ENCODE peak calls at places on chromosomes 6 and 20, in four cellular contexts. One of them, this sample, is unnamed.

GRCh38 chr6:109241199-109241598 is 141.1 kb downstream of the CD164 start:
- DNase-seq in AG04450: no peak
- DNase-seq in mesendoderm: no peak
- DNase-seq in GM23338: no peak
- DNase-seq in this sample: no peak

GRCh38 chr6:109478848-109479624 is 4.0 kb downstream of the ZBTB24 start:
- DNase-seq in AG04450: no peak
- DNase-seq in mesendoderm: no peak
- DNase-seq in GM23338: no peak
- DNase-seq in this sample: no peak

GRCh38 chr6:27059621-27060425 is 187.7 kb upstream of the PRSS16 start:
- DNase-seq in AG04450: no peak
- DNase-seq in mesendoderm: no peak
- DNase-seq in GM23338: no peak
- DNase-seq in this sample: no peak

GRCh38 chr6:24402697-24403500 is at the start of gene MRS2:
- DNase-seq in AG04450: peak
- DNase-seq in mesendoderm: peak
- DNase-seq in GM23338: peak
- DNase-seq in this sample: peak

GRCh38 chr6:104253236-104253635 is 606.5 kb downstream of the HACE1 start:
- DNase-seq in AG04450: no peak
- DNase-seq in mesendoderm: no peak
- DNase-seq in GM23338: no peak
- DNase-seq in this sample: no peak

GRCh38 chr6:114364295-114364694 is 21.5 kb upstream of the HS3ST5 start:
- DNase-seq in AG04450: peak
- DNase-seq in mesendoderm: peak
- DNase-seq in GM23338: peak
- DNase-seq in this sample: peak

GRCh38 chr6:48747040-48747439 is 636.0 kb upstream of the PTCHD4 start:
- DNase-seq in AG04450: no peak
- DNase-seq in mesendoderm: no peak
- DNase-seq in GM23338: no peak
- DNase-seq in this sample: no peak

GRCh38 chr6:157323114-157323923 is at the start of gene TMEM242:
- DNase-seq in AG04450: peak
- DNase-seq in mesendoderm: peak
- DNase-seq in GM23338: peak
- DNase-seq in this sample: peak

GRCh38 chr20:9628589-9628988 is 114.2 kb downstream of the LAMP5 start:
- DNase-seq in AG04450: no peak
- DNase-seq in mesendoderm: peak
- DNase-seq in GM23338: no peak
- DNase-seq in this sample: no peak

GRCh38 chr6:3746696-3747095 is 4.8 kb downstream of the PXDC1 start:
- DNase-seq in AG04450: no peak
- DNase-seq in mesendoderm: no peak
- DNase-seq in GM23338: no peak
- DNase-seq in this sample: no peak

GRCh38 chr6:107744927-107745326 is 79.2 kb downstream of the SCML4 start:
- DNase-seq in AG04450: no peak
- DNase-seq in mesendoderm: no peak
- DNase-seq in GM23338: no peak
- DNase-seq in this sample: no peak

GRCh38 chr20:12166053-12166717 is 248.5 kb downstream of the BTBD3 start:
- DNase-seq in AG04450: peak
- DNase-seq in mesendoderm: no peak
- DNase-seq in GM23338: no peak
- DNase-seq in this sample: no peak

GRCh38 chr6:18509871-18510643 is 122.9 kb downstream of the RNF144B start:
- DNase-seq in AG04450: no peak
- DNase-seq in mesendoderm: no peak
- DNase-seq in GM23338: no peak
- DNase-seq in this sample: no peak

GRCh38 chr6:89400912-89401399 is 11.1 kb downstream of the RRAGD start:
- DNase-seq in AG04450: no peak
- DNase-seq in mesendoderm: no peak
- DNase-seq in GM23338: no peak
- DNase-seq in this sample: no peak

GRCh38 chr20:44079291-44079690 is 107.7 kb downstream of the JPH2 start:
- DNase-seq in AG04450: no peak
- DNase-seq in mesendoderm: no peak
- DNase-seq in GM23338: no peak
- DNase-seq in this sample: no peak

GRCh38 chr6:40541556-40542174 is 45.5 kb downstream of the LRFN2 start:
- DNase-seq in AG04450: no peak
- DNase-seq in mesendoderm: no peak
- DNase-seq in GM23338: no peak
- DNase-seq in this sample: no peak

GRCh38 chr20:57397693-57398108 is 6.5 kb downstream of the RBM38 start:
- DNase-seq in AG04450: no peak
- DNase-seq in mesendoderm: no peak
- DNase-seq in GM23338: no peak
- DNase-seq in this sample: no peak

GRCh38 chr6:25700841-25701240 is 48.8 kb downstream of the SCGN start:
- DNase-seq in AG04450: no peak
- DNase-seq in mesendoderm: peak
- DNase-seq in GM23338: no peak
- DNase-seq in this sample: no peak

GRCh38 chr6:149752600-149752999 is 3.1 kb downstream of the PCMT1 start:
- DNase-seq in AG04450: no peak
- DNase-seq in mesendoderm: no peak
- DNase-seq in GM23338: no peak
- DNase-seq in this sample: no peak

GRCh38 chr6:149749594-149750135 is at the start of gene PCMT1:
- DNase-seq in AG04450: peak
- DNase-seq in mesendoderm: peak
- DNase-seq in GM23338: peak
- DNase-seq in this sample: peak

GRCh38 chr6:149754573-149754972 is 5.0 kb downstream of the PCMT1 start:
- DNase-seq in AG04450: no peak
- DNase-seq in mesendoderm: no peak
- DNase-seq in GM23338: no peak
- DNase-seq in this sample: no peak

GRCh38 chr6:149750136-149750609 is 632 bp downstream of the PCMT1 start:
- DNase-seq in AG04450: no peak
- DNase-seq in mesendoderm: peak
- DNase-seq in GM23338: peak
- DNase-seq in this sample: peak

DNA sequence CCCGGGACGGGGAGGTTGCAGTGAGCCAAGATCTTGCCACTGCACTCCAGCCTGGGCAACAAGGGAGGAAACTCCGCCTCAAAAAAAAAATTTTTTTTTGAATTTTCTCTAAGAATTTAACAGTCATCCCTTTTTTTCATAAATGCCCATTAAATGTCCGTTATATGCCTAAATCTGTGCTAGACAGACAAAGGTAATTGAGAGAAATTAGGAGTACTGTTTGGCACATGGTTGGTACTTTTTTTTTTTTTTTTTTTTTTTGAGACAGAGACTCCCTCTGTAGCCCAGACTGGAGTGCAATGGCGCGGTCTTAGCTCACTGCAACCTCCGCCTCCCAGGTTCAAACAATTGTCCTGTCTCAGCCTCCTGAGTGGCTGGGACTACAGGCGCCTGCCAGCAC is 1.7 kb downstream of the PCMT1 start:
- DNase-seq in AG04450: no peak
- DNase-seq in mesendoderm: no peak
- DNase-seq in GM23338: no peak
- DNase-seq in this sample: no peak
- H3K4me3 ChIP-seq in AG04450: no peak
- H3K4me3 ChIP-seq in mesendoderm: no peak
- H3K4me3 ChIP-seq in GM23338: peak
- H3K4me3 ChIP-seq in this sample: no peak

GRCh38 chr6:143747347-143747842 is 69.6 kb downstream of the PHACTR2 start:
- DNase-seq in AG04450: no peak
- DNase-seq in mesendoderm: peak
- DNase-seq in GM23338: peak
- DNase-seq in this sample: no peak

GRCh38 chr6:143746202-143747119 is 68.7 kb downstream of the PHACTR2 start:
- DNase-seq in AG04450: no peak
- DNase-seq in mesendoderm: peak
- DNase-seq in GM23338: peak
- DNase-seq in this sample: peak

GRCh38 chr6:143743256-143744166 is 65.7 kb downstream of the PHACTR2 start:
- DNase-seq in AG04450: peak
- DNase-seq in mesendoderm: peak
- DNase-seq in GM23338: peak
- DNase-seq in this sample: no peak

GRCh38 chr6:143744593-143745151 is 66.9 kb downstream of the PHACTR2 start:
- DNase-seq in AG04450: no peak
- DNase-seq in mesendoderm: peak
- DNase-seq in GM23338: no peak
- DNase-seq in this sample: no peak

DNA sequence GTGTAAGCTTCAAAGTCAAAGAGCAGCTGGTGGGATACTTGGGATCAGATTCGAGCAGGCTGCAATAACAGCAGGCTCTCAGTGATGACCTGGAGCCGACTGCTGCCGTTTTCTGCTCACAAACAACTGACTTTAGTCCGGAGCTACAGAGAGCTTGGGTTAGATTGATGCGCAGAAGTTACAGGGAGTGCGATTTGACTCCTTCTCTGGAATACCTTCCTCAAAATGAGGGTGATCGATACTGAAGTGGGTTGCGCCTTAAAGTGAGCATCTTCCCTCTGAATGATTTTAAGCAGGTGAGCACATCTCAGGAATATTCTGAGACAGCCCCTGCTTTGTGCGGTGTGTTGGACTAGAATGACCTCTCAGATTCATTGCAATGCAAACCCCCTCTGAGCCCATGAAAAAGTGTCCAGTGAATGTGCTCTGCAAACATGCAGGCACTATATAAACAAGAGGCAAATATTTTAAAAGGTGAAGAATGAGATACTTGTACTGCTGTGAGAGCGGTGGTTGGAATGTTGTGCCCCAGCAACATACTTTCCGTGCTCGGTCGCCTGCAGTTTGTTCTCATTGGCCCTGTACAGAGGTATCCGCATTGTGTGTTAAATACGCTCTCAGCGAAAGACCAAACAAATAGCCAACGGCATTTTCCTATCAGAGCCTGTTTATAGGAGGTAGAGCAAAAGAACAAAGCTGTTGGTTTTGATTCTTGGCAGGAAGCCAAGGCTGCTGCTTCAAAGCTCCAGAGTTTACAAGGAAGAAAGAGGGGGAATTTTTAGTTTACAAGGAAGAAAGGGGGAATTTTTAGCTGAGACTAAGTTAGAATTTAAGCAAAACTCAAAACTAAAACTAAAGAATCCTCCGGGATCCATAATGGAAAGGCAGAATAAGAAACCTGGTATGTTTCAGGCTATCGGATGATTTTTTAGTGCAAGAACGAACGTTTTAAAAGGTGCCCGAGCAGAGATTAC is 67.7 kb downstream of the PHACTR2 start:
- DNase-seq in AG04450: peak
- DNase-seq in mesendoderm: peak
- DNase-seq in GM23338: peak
- DNase-seq in this sample: no peak
- H3K4me3 ChIP-seq in AG04450: peak
- H3K4me3 ChIP-seq in mesendoderm: no peak
- H3K4me3 ChIP-seq in GM23338: no peak
- H3K4me3 ChIP-seq in this sample: no peak

GRCh38 chr6:22827760-22828159 is 258.4 kb downstream of the HDGFL1 start:
- DNase-seq in AG04450: no peak
- DNase-seq in mesendoderm: no peak
- DNase-seq in GM23338: no peak
- DNase-seq in this sample: no peak

GRCh38 chr6:22830463-22830862 is 261.1 kb downstream of the HDGFL1 start:
- DNase-seq in AG04450: no peak
- DNase-seq in mesendoderm: no peak
- DNase-seq in GM23338: no peak
- DNase-seq in this sample: no peak

GRCh38 chr6:22826961-22827360 is 257.6 kb downstream of the HDGFL1 start:
- DNase-seq in AG04450: no peak
- DNase-seq in mesendoderm: no peak
- DNase-seq in GM23338: no peak
- DNase-seq in this sample: no peak

GRCh38 chr6:22829070-22829469 is 259.7 kb downstream of the HDGFL1 start:
- DNase-seq in AG04450: no peak
- DNase-seq in mesendoderm: no peak
- DNase-seq in GM23338: no peak
- DNase-seq in this sample: no peak

DNA sequence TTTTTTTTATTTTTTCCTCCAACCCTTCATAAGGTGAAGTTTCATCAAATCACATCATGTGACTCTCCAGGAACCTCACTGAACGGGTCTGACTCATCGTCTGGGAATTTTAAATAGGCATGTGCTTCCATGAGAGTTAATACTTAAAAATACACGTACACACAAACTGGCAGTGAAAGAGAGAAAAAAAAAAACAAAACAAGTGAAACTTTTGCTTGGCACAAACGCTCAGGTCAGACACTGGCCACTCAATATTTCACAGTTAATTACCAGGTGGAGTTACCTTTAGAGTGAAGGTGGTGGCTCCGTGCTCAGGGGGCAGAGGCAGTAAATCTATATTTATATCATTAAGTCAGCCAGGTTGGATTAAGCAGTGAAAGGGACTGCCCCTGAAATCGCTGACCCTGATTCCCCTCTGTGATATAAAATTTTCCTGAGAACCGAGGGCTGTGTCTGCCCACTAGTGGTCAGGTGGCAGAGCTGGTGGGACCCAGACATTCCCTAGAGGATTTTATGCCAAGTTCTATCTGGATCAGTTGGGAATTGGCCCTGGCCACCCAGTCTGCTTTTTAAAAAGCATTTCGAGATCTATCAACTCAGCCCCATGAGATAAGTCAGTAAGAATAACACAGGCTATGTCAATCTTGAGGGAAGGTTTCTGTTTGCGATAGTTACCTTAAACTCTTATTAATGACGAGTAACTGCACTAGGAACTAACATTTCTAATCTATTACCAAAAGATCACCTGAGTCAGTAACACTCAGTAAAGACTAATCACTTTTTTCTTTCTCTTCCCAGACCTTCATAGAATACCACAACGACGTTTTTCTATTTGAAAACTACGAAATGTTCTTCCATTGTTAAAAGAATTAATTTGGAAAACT is 259.1 kb downstream of the HDGFL1 start:
- DNase-seq in AG04450: peak
- DNase-seq in mesendoderm: peak
- DNase-seq in GM23338: peak
- DNase-seq in this sample: no peak
- H3K4me3 ChIP-seq in AG04450: peak
- H3K4me3 ChIP-seq in mesendoderm: no peak
- H3K4me3 ChIP-seq in GM23338: no peak
- H3K4me3 ChIP-seq in this sample: no peak

GRCh38 chr6:143806282-143807102 is 36.6 kb upstream of the LTV1 start:
- DNase-seq in AG04450: peak
- DNase-seq in mesendoderm: no peak
- DNase-seq in GM23338: no peak
- DNase-seq in this sample: no peak

GRCh38 chr6:143807103-143807425 is 36.1 kb upstream of the LTV1 start:
- DNase-seq in AG04450: no peak
- DNase-seq in mesendoderm: no peak
- DNase-seq in GM23338: no peak
- DNase-seq in this sample: no peak

GRCh38 chr6:143804835-143805239 is 38.3 kb upstream of the LTV1 start:
- DNase-seq in AG04450: no peak
- DNase-seq in mesendoderm: no peak
- DNase-seq in GM23338: no peak
- DNase-seq in this sample: no peak

GRCh38 chr6:143803769-143804540 is 39.2 kb upstream of the LTV1 start:
- DNase-seq in AG04450: no peak
- DNase-seq in mesendoderm: peak
- DNase-seq in GM23338: peak
- DNase-seq in this sample: peak

GRCh38 chr6:143805832-143806281 is 37.3 kb upstream of the LTV1 start:
- DNase-seq in AG04450: peak
- DNase-seq in mesendoderm: no peak
- DNase-seq in GM23338: no peak
- DNase-seq in this sample: no peak
- H3K4me3 ChIP-seq in AG04450: no peak
- H3K4me3 ChIP-seq in mesendoderm: no peak
- H3K4me3 ChIP-seq in GM23338: no peak
- H3K4me3 ChIP-seq in this sample: no peak

This sample was measured in NT2/D1.